ENCODE peak calls at places on chromosomes 6 and 20, in ten cellular contexts. W, E, O, J, L, V, F, Y, A and B are unnamed samples.
A peak's percentile ranks its signal among the peaks of the same experiment; 100 is the strongest.

GRCh38 chr6:113184736-113185135 is 672.4 kb upstream of the MARCKS start:
- DNase-seq in W (peak; percentile 43), E (no peak), O (no peak), J (no peak), L (no peak), V (no peak), F (no peak), Y (no peak), A (no peak), B (no peak)

GRCh38 chr6:1604991-1605821 is 4.5 kb upstream of the FOXC1 start:
- DNase-seq in W (no peak), E (no peak), O (no peak), J (no peak), L (no peak), V (no peak), F (no peak), Y (no peak), A (no peak), B (no peak)

GRCh38 chr6:111427341-111428116 is 55.5 kb downstream of the REV3L start:
- DNase-seq in W (peak; percentile 80), E (no peak), O (no peak), J (no peak), L (peak; percentile 76), V (peak; percentile 76), F (no peak), Y (no peak), A (no peak), B (no peak)

GRCh38 chr6:62045502-62045901 is 240.5 kb downstream of the KHDRBS2 start:
- DNase-seq in W (no peak), E (no peak), O (no peak), J (no peak), L (no peak), V (no peak), F (no peak), Y (no peak), A (no peak), B (no peak)

GRCh38 chr6:36827261-36828079 is 11.8 kb downstream of the CPNE5 start:
- DNase-seq in W (peak; percentile 82), E (peak; percentile 5), O (peak; percentile 57), J (no peak), L (no peak), V (peak; percentile 59), F (no peak), Y (no peak), A (no peak), B (no peak)

GRCh38 chr6:89834884-89835792 is 5.5 kb downstream of the CASP8AP2 start:
- DNase-seq in W (no peak), E (no peak), O (no peak), J (no peak), L (peak; percentile 43), V (no peak), F (no peak), Y (peak; percentile 22), A (no peak), B (peak; percentile 73)

GRCh38 chr6:91449539-91449938 is 862.7 kb upstream of the MAP3K7 start:
- DNase-seq in W (no peak), E (no peak), O (no peak), J (no peak), L (no peak), V (no peak), F (no peak), Y (no peak), A (no peak), B (no peak)

GRCh38 chr20:17202668-17203067 is 24.2 kb upstream of the PCSK2 start:
- DNase-seq in W (no peak), E (no peak), O (no peak), J (no peak), L (no peak), V (no peak), F (no peak), Y (no peak), A (no peak), B (no peak)

GRCh38 chr20:21564127-21564773 is 50.4 kb upstream of the NKX2-2 start:
- DNase-seq in W (no peak), E (no peak), O (peak; percentile 68), J (no peak), L (no peak), V (peak; percentile 11), F (no peak), Y (no peak), A (no peak), B (no peak)

GRCh38 chr20:47139934-47140333 is 216.6 kb downstream of the ZMYND8 start:
- DNase-seq in W (no peak), E (no peak), O (no peak), J (no peak), L (no peak), V (peak; percentile 65), F (no peak), Y (no peak), A (no peak), B (no peak)

GRCh38 chr6:109869398-109870165 is 108.5 kb upstream of the GPR6 start:
- DNase-seq in W (peak; percentile 29), E (no peak), O (peak; percentile 90), J (no peak), L (no peak), V (no peak), F (no peak), Y (no peak), A (no peak), B (no peak)

GRCh38 chr6:307874-308273 is 15.6 kb downstream of the DUSP22 start:
- DNase-seq in W (no peak), E (no peak), O (no peak), J (no peak), L (no peak), V (no peak), F (no peak), Y (no peak), A (no peak), B (no peak)

GRCh38 chr6:14273196-14273595 is 155.6 kb downstream of the CD83 start:
- DNase-seq in W (no peak), E (no peak), O (no peak), J (no peak), L (no peak), V (no peak), F (no peak), Y (no peak), A (no peak), B (no peak)

GRCh38 chr20:13868331-13868730 is 83.5 kb downstream of the NDUFAF5 start:
- DNase-seq in W (peak; percentile 19), E (no peak), O (peak; percentile 52), J (no peak), L (peak; percentile 82), V (no peak), F (no peak), Y (no peak), A (no peak), B (no peak)

GRCh38 chr6:26743941-26744699 is 84.6 kb upstream of the ZNF322 start:
- DNase-seq in W (no peak), E (no peak), O (no peak), J (no peak), L (no peak), V (no peak), F (no peak), Y (no peak), A (no peak), B (no peak)

GRCh38 chr6:161836643-161837448 is 563.0 kb upstream of the AGPAT4 start:
- DNase-seq in W (no peak), E (peak; percentile 49), O (peak; percentile 8), J (no peak), L (no peak), V (no peak), F (no peak), Y (no peak), A (no peak), B (no peak)

GRCh38 chr6:72246926-72247325 is 360.6 kb downstream of the RIMS1 start:
- DNase-seq in W (no peak), E (no peak), O (no peak), J (no peak), L (no peak), V (no peak), F (no peak), Y (no peak), A (no peak), B (peak; percentile 7)

GRCh38 chr6:140415266-140415665 is 1040.8 kb upstream of the CITED2 start:
- DNase-seq in W (no peak), E (peak; percentile 32), O (no peak), J (no peak), L (no peak), V (no peak), F (no peak), Y (no peak), A (no peak), B (no peak)

GRCh38 chr6:36326351-36326995 is 10.2 kb downstream of the BNIP5 start:
- DNase-seq in W (no peak), E (peak; percentile 60), O (peak; percentile 44), J (no peak), L (no peak), V (no peak), F (no peak), Y (no peak), A (no peak), B (no peak)

GRCh38 chr6:11085758-11086435 is 7.7 kb upstream of the SMIM13 start:
- DNase-seq in W (peak; percentile 78), E (no peak), O (no peak), J (no peak), L (no peak), V (peak; percentile 18), F (no peak), Y (no peak), A (no peak), B (no peak)

GRCh38 chr20:62063601-62063980 is 2.1 kb downstream of the TAF4 start:
- DNase-seq in W (peak; percentile 12), E (peak; percentile 23), O (no peak), J (no peak), L (no peak), V (no peak), F (peak; percentile 30), Y (no peak), A (no peak), B (no peak)

GRCh38 chr6:106087548-106088325 is 1.6 kb downstream of the PRDM1 start:
- DNase-seq in W (peak; percentile 84), E (no peak), O (peak; percentile 53), J (no peak), L (no peak), V (peak; percentile 49), F (no peak), Y (no peak), A (no peak), B (no peak)

GRCh38 chr6:125310994-125311649 is 9.4 kb upstream of the HDDC2 start:
- DNase-seq in W (peak; percentile 84), E (peak; percentile 82), O (peak; percentile 75), J (no peak), L (no peak), V (peak; percentile 45), F (peak; percentile 56), Y (no peak), A (peak; percentile 81), B (peak; percentile 80)

GRCh38 chr6:7173843-7174503 is 66.2 kb downstream of the RREB1 start:
- DNase-seq in W (no peak), E (no peak), O (no peak), J (no peak), L (no peak), V (no peak), F (no peak), Y (no peak), A (no peak), B (no peak)